ENCODE peak calls at places on chromosomes 16 and 17, in eight cellular contexts. X is stimulated activated CD8-positive, alpha-beta memory T cell treated with anti-CD3 and anti-CD28 coated beads, Interleukin-4, amount 100 ng/mL, for 48 hours; I is activated T-cell treated with anti-CD3 and anti-CD28 coated beads for 1 hour; U is epithelial cell of esophagus; E is IMR-90; V is psoas muscle; D is EH; J is aorta. Z is an unnamed sample.

GRCh38 chr16:87017388-87018012 is 299.7 kb downstream of the C16orf95 start:
- DNase-seq in U (peak; percentile 93), J (peak; percentile 45), V (no peak), D (peak; percentile 91), E (peak; percentile 88), X (no peak), I (no peak), Z (no peak)

GRCh38 chr17:14373587-14374259 is 72.8 kb downstream of the HS3ST3B1 start:
- DNase-seq in U (peak; percentile 52), J (no peak), E (peak; percentile 75), V (no peak), D (peak; percentile 27), I (no peak), X (no peak), Z (no peak)

GRCh38 chr17:49523196-49523595 is 28.1 kb downstream of the NGFR start:
- DNase-seq in J (no peak), I (no peak), U (no peak), V (no peak), E (no peak), D (no peak), X (no peak), Z (no peak)

GRCh38 chr17:80356231-80356856 is 58.6 kb upstream of the ENDOV start:
- DNase-seq in V (peak; percentile 36), D (no peak), I (no peak), E (no peak), U (no peak), X (no peak), J (no peak), Z (no peak)

GRCh38 chr17:81417049-81417878 is 22.0 kb downstream of the BAHCC1 start:
- DNase-seq in J (peak; percentile 92), U (no peak), I (no peak), V (no peak), E (no peak), X (no peak), D (peak; percentile 96), Z (no peak)

GRCh38 chr17:57284984-57285646 is 28.8 kb downstream of the MSI2 start:
- DNase-seq in J (no peak), X (peak; percentile 78), D (no peak), I (peak; percentile 6), E (no peak), V (no peak), U (no peak), Z (peak; percentile 76)

GRCh38 chr16:67108931-67109406 is 772 bp upstream of the PHAF1 start:
- DNase-seq in J (no peak), X (no peak), I (no peak), D (no peak), E (no peak), U (no peak), V (no peak), Z (no peak)

GRCh38 chr17:45646288-45646988 is 137.7 kb upstream of the CRHR1 start:
- DNase-seq in V (no peak), I (no peak), J (no peak), U (no peak), D (no peak), X (no peak), E (no peak), Z (no peak)

GRCh38 chr17:80937501-80938356 is 53.9 kb upstream of the CHMP6 start:
- DNase-seq in V (peak; percentile 36), I (no peak), X (no peak), D (no peak), J (peak; percentile 44), U (no peak), E (no peak), Z (no peak)

GRCh38 chr17:40063915-40064531 is 1.3 kb downstream of the THRA start:
- DNase-seq in D (no peak), E (no peak), X (no peak), J (no peak), U (no peak), V (no peak), I (no peak), Z (no peak)

GRCh38 chr16:69131749-69132423 is 502 bp downstream of the CHTF8 start:
- DNase-seq in U (peak; percentile 75), V (peak; percentile 89), I (peak; percentile 58), D (peak; percentile 88), E (peak; percentile 81), J (peak; percentile 91), X (peak; percentile 88), Z (peak; percentile 87)

GRCh38 chr17:64384253-64385186 is 6.1 kb downstream of the PECAM1 start:
- DNase-seq in X (no peak), V (no peak), D (peak; percentile 30), E (no peak), I (no peak), U (no peak), J (no peak), Z (no peak)

GRCh38 chr17:17898673-17899072 is 61.9 kb upstream of the SREBF1 start:
- DNase-seq in V (no peak), U (no peak), I (no peak), E (no peak), X (no peak), D (no peak), J (no peak), Z (no peak)

GRCh38 chr17:7183433-7184090 is 4.4 kb upstream of the ASGR1 start:
- DNase-seq in X (no peak), E (no peak), I (no peak), J (no peak), D (no peak), V (no peak), U (no peak), Z (no peak)

GRCh38 chr17:68431661-68432071 is 25.6 kb downstream of the WIPI1 start:
- DNase-seq in J (no peak), I (peak; percentile 37), U (peak; percentile 22), V (no peak), E (peak; percentile 23), D (peak; percentile 25), X (peak; percentile 48), Z (peak; percentile 42)

GRCh38 chr17:55527520-55528118 is 16.4 kb upstream of the SMIM36 start:
- DNase-seq in I (no peak), E (peak; percentile 65), V (no peak), J (no peak), U (peak; percentile 70), X (no peak), D (peak; percentile 43), Z (peak; percentile 7)

GRCh38 chr17:59335685-59336084 is 4.2 kb downstream of the YPEL2 start:
- DNase-seq in U (no peak), E (no peak), V (no peak), I (no peak), J (no peak), X (no peak), D (no peak), Z (no peak)

GRCh38 chr16:48330133-48330846 is 54.9 kb downstream of the SIAH1 start:
- DNase-seq in X (no peak), E (peak; percentile 37), D (no peak), U (peak; percentile 60), V (no peak), J (no peak), I (no peak), Z (no peak)

GRCh38 chr17:17824119-17824779 is 12.5 kb downstream of the SREBF1 start:
- DNase-seq in I (no peak), J (no peak), V (no peak), D (no peak), X (peak; percentile 60), U (no peak), E (no peak), Z (peak; percentile 68)

GRCh38 chr17:55390364-55390977 is 31.2 kb downstream of the MMD start:
- DNase-seq in U (no peak), V (no peak), I (no peak), D (peak; percentile 12), E (no peak), X (no peak), J (no peak), Z (no peak)

GRCh38 chr16:75682308-75682707 is 5.5 kb upstream of the CPHXL2 start:
- DNase-seq in J (no peak), X (no peak), V (no peak), E (no peak), U (no peak), D (no peak), I (no peak), Z (no peak)

GRCh38 chr17:43699438-43699756 is 37.7 kb upstream of the MEOX1 start:
- DNase-seq in U (no peak), X (no peak), D (no peak), E (no peak), V (no peak), J (no peak), I (no peak), Z (no peak)

GRCh38 chr16:17585449-17586080 is 114.8 kb upstream of the XYLT1 start:
- DNase-seq in I (no peak), U (peak; percentile 16), J (no peak), D (no peak), X (no peak), E (no peak), V (no peak), Z (no peak)

GRCh38 chr16:57987441-57988177 is 12.9 kb downstream of the ZNF319 start:
- DNase-seq in E (no peak), U (no peak), J (no peak), I (no peak), D (no peak), V (peak; percentile 12), X (no peak), Z (no peak)

GRCh38 chr16:4703906-4704305 is 10.5 kb downstream of the NUDT16L1 start:
- DNase-seq in X (no peak), J (no peak), D (no peak), V (peak; percentile 19), I (no peak), E (no peak), U (no peak), Z (no peak)

Z was measured in stimulated activated naive CD8-positive, alpha-beta T cell treated with anti-CD3 and anti-CD28 coated beads, Interleukin-15, Interleukin-2, amounts not matched to agents 100 U/mL and 50 U/mL, for 24 hours.